ENCODE peak calls at places on chromosomes 16 and 17, in nine cellular contexts. One of them, this sample, is unnamed.

GRCh38 chr16:85507342-85507741 is 105.8 kb upstream of the GSE1 start:
- DNase-seq in tibial nerve: no peak
- DNase-seq in endodermal cell: no peak
- DNase-seq in astrocyte of the cerebellum: peak
- DNase-seq in uterus: no peak
- DNase-seq in choroid plexus epithelial cell: no peak
- DNase-seq in endothelial cell: no peak
- DNase-seq in natural killer cell: no peak
- DNase-seq in fibroblast of the aortic adventitia: no peak
- DNase-seq in this sample: no peak

GRCh38 chr17:66415366-66416206 is 113.2 kb downstream of the PRKCA start:
- DNase-seq in natural killer cell: no peak
- DNase-seq in uterus: no peak
- DNase-seq in choroid plexus epithelial cell: no peak
- DNase-seq in endothelial cell: no peak
- DNase-seq in astrocyte of the cerebellum: no peak
- DNase-seq in fibroblast of the aortic adventitia: no peak
- DNase-seq in endodermal cell: no peak
- DNase-seq in tibial nerve: no peak
- DNase-seq in this sample: no peak

GRCh38 chr17:60901222-60901621 is 223.6 kb downstream of the BCAS3 start:
- DNase-seq in natural killer cell: no peak
- DNase-seq in choroid plexus epithelial cell: peak
- DNase-seq in endodermal cell: no peak
- DNase-seq in endothelial cell: no peak
- DNase-seq in uterus: no peak
- DNase-seq in fibroblast of the aortic adventitia: peak
- DNase-seq in astrocyte of the cerebellum: no peak
- DNase-seq in tibial nerve: no peak
- DNase-seq in this sample: no peak

GRCh38 chr17:16287563-16288027 is 65.7 kb downstream of the CENPV start:
- DNase-seq in endothelial cell: no peak
- DNase-seq in uterus: peak
- DNase-seq in tibial nerve: no peak
- DNase-seq in fibroblast of the aortic adventitia: peak
- DNase-seq in endodermal cell: no peak
- DNase-seq in astrocyte of the cerebellum: peak
- DNase-seq in choroid plexus epithelial cell: peak
- DNase-seq in natural killer cell: no peak
- DNase-seq in this sample: no peak

GRCh38 chr17:67244621-67245072 is 349 bp downstream of the HELZ start:
- DNase-seq in endodermal cell: no peak
- DNase-seq in natural killer cell: no peak
- DNase-seq in endothelial cell: no peak
- DNase-seq in fibroblast of the aortic adventitia: no peak
- DNase-seq in tibial nerve: no peak
- DNase-seq in choroid plexus epithelial cell: no peak
- DNase-seq in uterus: no peak
- DNase-seq in astrocyte of the cerebellum: no peak
- DNase-seq in this sample: no peak

GRCh38 chr17:7552621-7553051 is 3.8 kb downstream of the TNFSF12 start:
- DNase-seq in astrocyte of the cerebellum: no peak
- DNase-seq in tibial nerve: no peak
- DNase-seq in uterus: no peak
- DNase-seq in endothelial cell: no peak
- DNase-seq in natural killer cell: no peak
- DNase-seq in fibroblast of the aortic adventitia: no peak
- DNase-seq in endodermal cell: no peak
- DNase-seq in choroid plexus epithelial cell: no peak
- DNase-seq in this sample: no peak

GRCh38 chr17:75393523-75394331 is 11.8 kb downstream of the GRB2 start:
- DNase-seq in natural killer cell: peak
- DNase-seq in endodermal cell: peak
- DNase-seq in uterus: peak
- DNase-seq in endothelial cell: peak
- DNase-seq in tibial nerve: peak
- DNase-seq in choroid plexus epithelial cell: peak
- DNase-seq in fibroblast of the aortic adventitia: peak
- DNase-seq in astrocyte of the cerebellum: peak
- DNase-seq in this sample: peak

GRCh38 chr16:86509759-86510464 is 415 bp upstream of the FOXF1 start:
- DNase-seq in endothelial cell: no peak
- DNase-seq in tibial nerve: no peak
- DNase-seq in natural killer cell: no peak
- DNase-seq in astrocyte of the cerebellum: peak
- DNase-seq in uterus: peak
- DNase-seq in choroid plexus epithelial cell: peak
- DNase-seq in fibroblast of the aortic adventitia: peak
- DNase-seq in endodermal cell: peak
- DNase-seq in this sample: no peak

GRCh38 chr17:62000186-62000585 is 64.9 kb downstream of the MED13 start:
- DNase-seq in tibial nerve: no peak
- DNase-seq in choroid plexus epithelial cell: peak
- DNase-seq in fibroblast of the aortic adventitia: no peak
- DNase-seq in uterus: no peak
- DNase-seq in natural killer cell: no peak
- DNase-seq in endodermal cell: no peak
- DNase-seq in endothelial cell: no peak
- DNase-seq in astrocyte of the cerebellum: no peak
- DNase-seq in this sample: no peak

GRCh38 chr17:4891405-4892062 is 7.8 kb upstream of the C17orf107 start:
- DNase-seq in uterus: no peak
- DNase-seq in endothelial cell: no peak
- DNase-seq in astrocyte of the cerebellum: no peak
- DNase-seq in tibial nerve: no peak
- DNase-seq in endodermal cell: no peak
- DNase-seq in fibroblast of the aortic adventitia: no peak
- DNase-seq in choroid plexus epithelial cell: no peak
- DNase-seq in natural killer cell: no peak
- DNase-seq in this sample: peak

GRCh38 chr17:77324227-77324626 is 183.5 kb downstream of the SEC14L1 start:
- DNase-seq in uterus: peak
- DNase-seq in astrocyte of the cerebellum: no peak
- DNase-seq in natural killer cell: no peak
- DNase-seq in tibial nerve: peak
- DNase-seq in endodermal cell: peak
- DNase-seq in fibroblast of the aortic adventitia: no peak
- DNase-seq in choroid plexus epithelial cell: no peak
- DNase-seq in endothelial cell: no peak
- DNase-seq in this sample: no peak

GRCh38 chr17:64200080-64201042 is 62.7 kb downstream of the TEX2 start:
- DNase-seq in fibroblast of the aortic adventitia: peak
- DNase-seq in tibial nerve: no peak
- DNase-seq in uterus: no peak
- DNase-seq in astrocyte of the cerebellum: peak
- DNase-seq in choroid plexus epithelial cell: peak
- DNase-seq in natural killer cell: no peak
- DNase-seq in endodermal cell: no peak
- DNase-seq in endothelial cell: no peak
- DNase-seq in this sample: no peak

GRCh38 chr17:8664426-8665105 is 34.0 kb upstream of the MYH10 start:
- DNase-seq in choroid plexus epithelial cell: no peak
- DNase-seq in natural killer cell: no peak
- DNase-seq in uterus: no peak
- DNase-seq in tibial nerve: no peak
- DNase-seq in endodermal cell: no peak
- DNase-seq in fibroblast of the aortic adventitia: no peak
- DNase-seq in endothelial cell: no peak
- DNase-seq in astrocyte of the cerebellum: no peak
- DNase-seq in this sample: no peak

GRCh38 chr17:78322858-78323455 is 36.9 kb downstream of the SOCS3 start:
- DNase-seq in natural killer cell: no peak
- DNase-seq in fibroblast of the aortic adventitia: no peak
- DNase-seq in choroid plexus epithelial cell: peak
- DNase-seq in endodermal cell: no peak
- DNase-seq in endothelial cell: no peak
- DNase-seq in astrocyte of the cerebellum: no peak
- DNase-seq in uterus: peak
- DNase-seq in tibial nerve: peak
- DNase-seq in this sample: no peak

GRCh38 chr16:85879975-85880831 is 18.8 kb upstream of the IRF8 start:
- DNase-seq in tibial nerve: no peak
- DNase-seq in choroid plexus epithelial cell: no peak
- DNase-seq in fibroblast of the aortic adventitia: no peak
- DNase-seq in astrocyte of the cerebellum: no peak
- DNase-seq in endothelial cell: no peak
- DNase-seq in uterus: no peak
- DNase-seq in endodermal cell: peak
- DNase-seq in natural killer cell: no peak
- DNase-seq in this sample: no peak

GRCh38 chr16:9102379-9102778 is 10.9 kb downstream of the HAPSTR1 start:
- DNase-seq in natural killer cell: no peak
- DNase-seq in uterus: no peak
- DNase-seq in astrocyte of the cerebellum: peak
- DNase-seq in endodermal cell: no peak
- DNase-seq in tibial nerve: no peak
- DNase-seq in fibroblast of the aortic adventitia: peak
- DNase-seq in choroid plexus epithelial cell: peak
- DNase-seq in endothelial cell: no peak
- DNase-seq in this sample: no peak

GRCh38 chr17:62998665-62999393 is 32.8 kb downstream of the TANC2 start:
- DNase-seq in tibial nerve: no peak
- DNase-seq in endothelial cell: no peak
- DNase-seq in natural killer cell: no peak
- DNase-seq in astrocyte of the cerebellum: no peak
- DNase-seq in endodermal cell: peak
- DNase-seq in uterus: no peak
- DNase-seq in choroid plexus epithelial cell: peak
- DNase-seq in fibroblast of the aortic adventitia: peak
- DNase-seq in this sample: no peak

GRCh38 chr16:84829168-84829965 is 9.6 kb downstream of the CRISPLD2 start:
- DNase-seq in endothelial cell: no peak
- DNase-seq in fibroblast of the aortic adventitia: peak
- DNase-seq in choroid plexus epithelial cell: peak
- DNase-seq in uterus: peak
- DNase-seq in natural killer cell: no peak
- DNase-seq in astrocyte of the cerebellum: peak
- DNase-seq in tibial nerve: no peak
- DNase-seq in endodermal cell: no peak
- DNase-seq in this sample: no peak

GRCh38 chr17:78600181-78600651 is 23.0 kb upstream of the DNAH17 start:
- DNase-seq in astrocyte of the cerebellum: peak
- DNase-seq in tibial nerve: no peak
- DNase-seq in endodermal cell: no peak
- DNase-seq in fibroblast of the aortic adventitia: peak
- DNase-seq in endothelial cell: no peak
- DNase-seq in choroid plexus epithelial cell: no peak
- DNase-seq in natural killer cell: no peak
- DNase-seq in uterus: no peak
- DNase-seq in this sample: no peak

GRCh38 chr17:627051-627450 is 87.6 kb downstream of the VPS53 start:
- DNase-seq in fibroblast of the aortic adventitia: no peak
- DNase-seq in tibial nerve: no peak
- DNase-seq in choroid plexus epithelial cell: no peak
- DNase-seq in astrocyte of the cerebellum: no peak
- DNase-seq in natural killer cell: no peak
- DNase-seq in endodermal cell: no peak
- DNase-seq in endothelial cell: no peak
- DNase-seq in uterus: no peak
- DNase-seq in this sample: no peak
- TF ChIP-seq CTCF in fibroblast of the aortic adventitia: no peak
- TF ChIP-seq CTCF in tibial nerve: no peak
- TF ChIP-seq CTCF in choroid plexus epithelial cell: peak
- TF ChIP-seq CTCF in astrocyte of the cerebellum: no peak
- TF ChIP-seq CTCF in natural killer cell: no peak
- TF ChIP-seq CTCF in endodermal cell: peak
- TF ChIP-seq CTCF in endothelial cell: no peak
- TF ChIP-seq CTCF in uterus: no peak
- TF ChIP-seq CTCF in this sample: no peak

GRCh38 chr16:1346422-1347285 is 5.0 kb downstream of the TSR3 start:
- DNase-seq in choroid plexus epithelial cell: no peak
- DNase-seq in endothelial cell: no peak
- DNase-seq in natural killer cell: no peak
- DNase-seq in endodermal cell: no peak
- DNase-seq in fibroblast of the aortic adventitia: no peak
- DNase-seq in tibial nerve: no peak
- DNase-seq in astrocyte of the cerebellum: no peak
- DNase-seq in uterus: no peak
- DNase-seq in this sample: no peak
- TF ChIP-seq CTCF in choroid plexus epithelial cell: peak
- TF ChIP-seq CTCF in endothelial cell: no peak
- TF ChIP-seq CTCF in natural killer cell: no peak
- TF ChIP-seq CTCF in endodermal cell: no peak
- TF ChIP-seq CTCF in fibroblast of the aortic adventitia: peak
- TF ChIP-seq CTCF in tibial nerve: no peak
- TF ChIP-seq CTCF in astrocyte of the cerebellum: no peak
- TF ChIP-seq CTCF in uterus: no peak
- TF ChIP-seq CTCF in this sample: peak

GRCh38 chr17:29110372-29110757 is 67.4 kb downstream of the PIPOX start:
- DNase-seq in uterus: no peak
- DNase-seq in choroid plexus epithelial cell: no peak
- DNase-seq in tibial nerve: no peak
- DNase-seq in endothelial cell: no peak
- DNase-seq in fibroblast of the aortic adventitia: no peak
- DNase-seq in astrocyte of the cerebellum: no peak
- DNase-seq in endodermal cell: no peak
- DNase-seq in natural killer cell: no peak
- DNase-seq in this sample: no peak

GRCh38 chr17:29113334-29113733 is 66.9 kb downstream of the MYO18A start:
- DNase-seq in tibial nerve: no peak
- DNase-seq in endothelial cell: no peak
- DNase-seq in fibroblast of the aortic adventitia: no peak
- DNase-seq in endodermal cell: peak
- DNase-seq in natural killer cell: no peak
- DNase-seq in astrocyte of the cerebellum: no peak
- DNase-seq in choroid plexus epithelial cell: no peak
- DNase-seq in uterus: no peak
- DNase-seq in this sample: no peak

GRCh38 chr17:29114141-29114540 is 66.1 kb downstream of the MYO18A start:
- DNase-seq in choroid plexus epithelial cell: no peak
- DNase-seq in endothelial cell: no peak
- DNase-seq in tibial nerve: no peak
- DNase-seq in endodermal cell: no peak
- DNase-seq in natural killer cell: no peak
- DNase-seq in fibroblast of the aortic adventitia: no peak
- DNase-seq in astrocyte of the cerebellum: no peak
- DNase-seq in uterus: no peak
- DNase-seq in this sample: no peak

GRCh38 chr17:29111816-29112499 is 68.2 kb downstream of the MYO18A start:
- DNase-seq in uterus: peak
- DNase-seq in natural killer cell: peak
- DNase-seq in fibroblast of the aortic adventitia: peak
- DNase-seq in tibial nerve: peak
- DNase-seq in astrocyte of the cerebellum: no peak
- DNase-seq in choroid plexus epithelial cell: peak
- DNase-seq in endothelial cell: peak
- DNase-seq in endodermal cell: peak
- DNase-seq in this sample: peak

GRCh38 chr17:29112780-29113295 is 67.4 kb downstream of the MYO18A start:
- DNase-seq in endodermal cell: no peak
- DNase-seq in uterus: no peak
- DNase-seq in tibial nerve: peak
- DNase-seq in natural killer cell: no peak
- DNase-seq in fibroblast of the aortic adventitia: peak
- DNase-seq in endothelial cell: no peak
- DNase-seq in astrocyte of the cerebellum: peak
- DNase-seq in choroid plexus epithelial cell: no peak
- DNase-seq in this sample: no peak
- TF ChIP-seq CTCF in endodermal cell: no peak
- TF ChIP-seq CTCF in uterus: no peak
- TF ChIP-seq CTCF in tibial nerve: no peak
- TF ChIP-seq CTCF in natural killer cell: no peak
- TF ChIP-seq CTCF in fibroblast of the aortic adventitia: no peak
- TF ChIP-seq CTCF in endothelial cell: no peak
- TF ChIP-seq CTCF in astrocyte of the cerebellum: no peak
- TF ChIP-seq CTCF in choroid plexus epithelial cell: no peak
- TF ChIP-seq CTCF in this sample: no peak

GRCh38 chr16:30112197-30113030 is 923 bp downstream of the GDPD3 start:
- DNase-seq in endothelial cell: peak
- DNase-seq in choroid plexus epithelial cell: peak
- DNase-seq in natural killer cell: peak
- DNase-seq in uterus: peak
- DNase-seq in endodermal cell: peak
- DNase-seq in tibial nerve: no peak
- DNase-seq in astrocyte of the cerebellum: no peak
- DNase-seq in fibroblast of the aortic adventitia: peak
- DNase-seq in this sample: peak
- TF ChIP-seq CTCF in endothelial cell: peak
- TF ChIP-seq CTCF in choroid plexus epithelial cell: peak
- TF ChIP-seq CTCF in natural killer cell: peak
- TF ChIP-seq CTCF in uterus: peak
- TF ChIP-seq CTCF in endodermal cell: peak
- TF ChIP-seq CTCF in tibial nerve: peak
- TF ChIP-seq CTCF in astrocyte of the cerebellum: peak
- TF ChIP-seq CTCF in fibroblast of the aortic adventitia: peak
- TF ChIP-seq CTCF in this sample: peak

This sample was measured in D721Med.